ENCODE peak calls at places on chromosome 15, in ten cellular contexts. One of them, this sample, is unnamed.

GRCh38 chr15:23877502-23878412 is 190.7 kb upstream of the NDN start:
- DNase-seq in AG09309: no peak
- DNase-seq in mesothelial cell of epicardium: peak
- DNase-seq in RWPE1: peak
- DNase-seq in transverse colon: peak
- DNase-seq in HFFc6: no peak
- DNase-seq in keratinocyte: no peak
- DNase-seq in B cell: no peak
- DNase-seq in H1: no peak
- DNase-seq in fibroblast of the aortic adventitia: no peak
- DNase-seq in this sample: peak

GRCh38 chr15:40785814-40786213 is 16.0 kb downstream of the C15orf62 start:
- DNase-seq in AG09309: no peak
- DNase-seq in mesothelial cell of epicardium: no peak
- DNase-seq in RWPE1: no peak
- DNase-seq in transverse colon: no peak
- DNase-seq in HFFc6: no peak
- DNase-seq in keratinocyte: no peak
- DNase-seq in B cell: no peak
- DNase-seq in H1: no peak
- DNase-seq in fibroblast of the aortic adventitia: no peak
- DNase-seq in this sample: no peak

GRCh38 chr15:45637552-45638033 is 2.8 kb downstream of the SQOR start:
- DNase-seq in AG09309: peak
- DNase-seq in mesothelial cell of epicardium: no peak
- DNase-seq in RWPE1: peak
- DNase-seq in transverse colon: peak
- DNase-seq in HFFc6: peak
- DNase-seq in keratinocyte: no peak
- DNase-seq in B cell: peak
- DNase-seq in H1: no peak
- DNase-seq in fibroblast of the aortic adventitia: peak
- DNase-seq in this sample: no peak

GRCh38 chr15:58864602-58865419 is 68.7 kb downstream of the SLTM start:
- DNase-seq in AG09309: no peak
- DNase-seq in mesothelial cell of epicardium: no peak
- DNase-seq in RWPE1: no peak
- DNase-seq in transverse colon: no peak
- DNase-seq in HFFc6: no peak
- DNase-seq in keratinocyte: no peak
- DNase-seq in B cell: no peak
- DNase-seq in H1: peak
- DNase-seq in fibroblast of the aortic adventitia: peak
- DNase-seq in this sample: no peak

GRCh38 chr15:24954783-24955548 is at the start of the genes SNRPN and SNURF:
- DNase-seq in AG09309: peak
- DNase-seq in mesothelial cell of epicardium: peak
- DNase-seq in RWPE1: peak
- DNase-seq in transverse colon: peak
- DNase-seq in HFFc6: peak
- DNase-seq in keratinocyte: no peak
- DNase-seq in B cell: peak
- DNase-seq in H1: peak
- DNase-seq in fibroblast of the aortic adventitia: peak
- DNase-seq in this sample: no peak

GRCh38 chr15:43941555-43941954 is 114.8 kb downstream of the WDR76 start:
- DNase-seq in AG09309: no peak
- DNase-seq in mesothelial cell of epicardium: no peak
- DNase-seq in RWPE1: no peak
- DNase-seq in transverse colon: peak
- DNase-seq in HFFc6: no peak
- DNase-seq in keratinocyte: no peak
- DNase-seq in B cell: no peak
- DNase-seq in H1: no peak
- DNase-seq in fibroblast of the aortic adventitia: no peak
- DNase-seq in this sample: no peak

GRCh38 chr15:85571780-85572179 is 191.4 kb downstream of the AKAP13 start:
- DNase-seq in AG09309: no peak
- DNase-seq in mesothelial cell of epicardium: no peak
- DNase-seq in RWPE1: no peak
- DNase-seq in transverse colon: no peak
- DNase-seq in HFFc6: no peak
- DNase-seq in keratinocyte: no peak
- DNase-seq in B cell: no peak
- DNase-seq in H1: no peak
- DNase-seq in fibroblast of the aortic adventitia: no peak
- DNase-seq in this sample: no peak

GRCh38 chr15:81375461-81375860 is 1.4 kb upstream of the TMC3 start:
- DNase-seq in AG09309: no peak
- DNase-seq in mesothelial cell of epicardium: no peak
- DNase-seq in RWPE1: no peak
- DNase-seq in transverse colon: no peak
- DNase-seq in HFFc6: no peak
- DNase-seq in keratinocyte: no peak
- DNase-seq in B cell: no peak
- DNase-seq in H1: no peak
- DNase-seq in fibroblast of the aortic adventitia: peak
- DNase-seq in this sample: no peak

GRCh38 chr15:56538901-56539545 is 74.1 kb upstream of the MNS1 start:
- DNase-seq in AG09309: no peak
- DNase-seq in mesothelial cell of epicardium: no peak
- DNase-seq in RWPE1: no peak
- DNase-seq in transverse colon: no peak
- DNase-seq in HFFc6: no peak
- DNase-seq in keratinocyte: no peak
- DNase-seq in B cell: no peak
- DNase-seq in H1: no peak
- DNase-seq in fibroblast of the aortic adventitia: no peak
- DNase-seq in this sample: no peak

GRCh38 chr15:101646652-101647051 is 5.5 kb downstream of the TM2D3 start:
- DNase-seq in AG09309: no peak
- DNase-seq in mesothelial cell of epicardium: no peak
- DNase-seq in RWPE1: no peak
- DNase-seq in transverse colon: no peak
- DNase-seq in HFFc6: no peak
- DNase-seq in keratinocyte: no peak
- DNase-seq in B cell: no peak
- DNase-seq in H1: no peak
- DNase-seq in fibroblast of the aortic adventitia: peak
- DNase-seq in this sample: no peak

GRCh38 chr15:70892002-70892911 is at the start of the genes LRRC49 and THAP10:
- DNase-seq in AG09309: peak
- DNase-seq in mesothelial cell of epicardium: peak
- DNase-seq in RWPE1: peak
- DNase-seq in transverse colon: peak
- DNase-seq in HFFc6: peak
- DNase-seq in keratinocyte: peak
- DNase-seq in B cell: peak
- DNase-seq in H1: peak
- DNase-seq in fibroblast of the aortic adventitia: peak
- DNase-seq in this sample: peak

DNA sequence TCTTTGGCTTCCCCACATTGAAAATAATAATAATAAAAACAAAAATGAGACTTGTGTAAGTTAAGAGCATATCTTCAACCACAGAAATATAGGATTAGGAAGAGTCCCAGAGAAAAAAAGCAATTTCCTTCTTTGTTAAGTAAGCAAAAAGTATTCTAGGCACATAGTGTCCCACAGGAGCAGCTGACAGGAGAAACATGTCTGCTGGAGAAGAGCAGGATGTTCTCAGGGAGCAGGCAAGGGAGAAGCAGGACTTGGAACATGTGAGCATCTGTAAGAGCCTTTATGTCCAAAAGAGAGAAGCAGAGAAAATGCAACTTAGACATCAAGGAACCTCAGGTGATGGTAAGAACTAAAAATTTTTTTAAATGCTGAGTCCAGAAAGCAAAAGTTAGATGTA is 39.0 kb downstream of the TTC23 start:
- DNase-seq in AG09309: no peak
- DNase-seq in mesothelial cell of epicardium: no peak
- DNase-seq in RWPE1: no peak
- DNase-seq in transverse colon: no peak
- DNase-seq in HFFc6: no peak
- DNase-seq in keratinocyte: no peak
- DNase-seq in B cell: no peak
- DNase-seq in H1: no peak
- DNase-seq in fibroblast of the aortic adventitia: no peak
- DNase-seq in this sample: no peak
- TF ChIP-seq CTCF in AG09309: no peak
- TF ChIP-seq CTCF in mesothelial cell of epicardium: no peak
- TF ChIP-seq CTCF in RWPE1: no peak
- TF ChIP-seq CTCF in transverse colon: no peak
- TF ChIP-seq CTCF in HFFc6: no peak
- TF ChIP-seq CTCF in keratinocyte: no peak
- TF ChIP-seq CTCF in B cell: no peak
- TF ChIP-seq CTCF in H1: no peak
- TF ChIP-seq CTCF in fibroblast of the aortic adventitia: no peak
- TF ChIP-seq CTCF in this sample: no peak

DNA sequence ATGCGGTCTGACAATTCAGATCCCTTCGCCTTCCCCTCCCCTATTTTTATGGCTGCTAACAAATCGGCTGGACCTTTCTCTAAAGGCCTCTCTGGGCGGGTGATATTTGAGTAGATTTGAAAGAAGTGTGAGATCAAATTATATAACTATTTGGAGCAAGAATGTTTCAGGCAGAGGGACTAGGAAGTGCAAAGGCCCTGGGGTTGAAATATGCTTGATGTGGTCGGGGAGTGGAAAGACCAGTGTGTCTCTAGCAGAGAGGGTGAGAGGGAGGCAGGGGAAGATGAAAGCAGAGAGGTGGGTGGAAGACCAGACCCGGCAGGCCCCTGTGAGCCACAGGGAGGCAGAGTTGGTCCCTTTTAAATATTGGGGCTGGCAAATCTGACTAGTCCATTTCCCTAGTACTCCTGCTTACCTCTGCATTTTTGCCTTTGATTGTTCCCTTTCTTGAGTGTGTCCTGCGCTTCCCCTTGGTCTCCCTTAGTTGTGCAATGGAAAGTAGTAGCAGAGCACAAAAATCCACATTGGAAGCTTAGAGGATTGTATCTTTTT is 32.3 kb downstream of the SLCO3A1 start:
- DNase-seq in AG09309: no peak
- DNase-seq in mesothelial cell of epicardium: no peak
- DNase-seq in RWPE1: no peak
- DNase-seq in transverse colon: no peak
- DNase-seq in HFFc6: no peak
- DNase-seq in keratinocyte: no peak
- DNase-seq in B cell: no peak
- DNase-seq in H1: no peak
- DNase-seq in fibroblast of the aortic adventitia: no peak
- DNase-seq in this sample: no peak
- TF ChIP-seq CTCF in AG09309: no peak
- TF ChIP-seq CTCF in mesothelial cell of epicardium: no peak
- TF ChIP-seq CTCF in RWPE1: no peak
- TF ChIP-seq CTCF in transverse colon: no peak
- TF ChIP-seq CTCF in HFFc6: no peak
- TF ChIP-seq CTCF in keratinocyte: peak
- TF ChIP-seq CTCF in B cell: no peak
- TF ChIP-seq CTCF in H1: peak
- TF ChIP-seq CTCF in fibroblast of the aortic adventitia: no peak
- TF ChIP-seq CTCF in this sample: no peak

DNA sequence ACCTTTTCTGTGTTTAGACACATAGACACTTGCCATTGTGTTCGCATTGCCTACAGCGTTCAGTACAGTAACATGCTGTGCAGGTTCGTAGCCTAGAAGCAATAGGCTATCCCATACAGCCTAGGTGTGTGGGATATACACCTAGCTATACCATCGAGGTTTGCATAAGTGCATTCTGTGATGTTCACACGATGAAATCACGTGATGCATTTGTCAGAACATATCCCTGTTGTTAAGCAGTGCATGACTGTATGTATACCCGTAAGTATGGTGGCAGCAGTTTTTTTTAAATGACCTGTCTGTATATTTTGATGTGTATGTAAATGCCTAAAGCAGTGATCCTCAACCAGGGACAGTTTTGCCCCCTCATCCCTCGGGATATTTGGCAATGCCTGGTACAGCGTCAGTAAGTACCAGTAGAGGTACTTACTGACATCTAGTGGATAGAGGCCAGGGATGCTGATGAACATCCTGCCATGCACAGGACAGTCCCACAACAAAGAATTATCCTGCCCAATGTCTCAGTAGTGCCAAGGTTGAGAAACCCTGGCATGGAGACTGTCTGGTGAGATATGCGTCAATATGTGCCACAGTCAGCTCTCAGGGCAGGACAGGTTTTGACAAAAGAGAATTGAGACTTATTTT is 129.1 kb downstream of the HCN4 start:
- DNase-seq in AG09309: no peak
- DNase-seq in mesothelial cell of epicardium: no peak
- DNase-seq in RWPE1: no peak
- DNase-seq in transverse colon: no peak
- DNase-seq in HFFc6: no peak
- DNase-seq in keratinocyte: no peak
- DNase-seq in B cell: no peak
- DNase-seq in H1: no peak
- DNase-seq in fibroblast of the aortic adventitia: no peak
- DNase-seq in this sample: no peak
- TF ChIP-seq CTCF in AG09309: peak
- TF ChIP-seq CTCF in mesothelial cell of epicardium: no peak
- TF ChIP-seq CTCF in RWPE1: no peak
- TF ChIP-seq CTCF in transverse colon: no peak
- TF ChIP-seq CTCF in HFFc6: peak
- TF ChIP-seq CTCF in keratinocyte: peak
- TF ChIP-seq CTCF in B cell: no peak
- TF ChIP-seq CTCF in H1: peak
- TF ChIP-seq CTCF in fibroblast of the aortic adventitia: no peak
- TF ChIP-seq CTCF in this sample: peak

GRCh38 chr15:48304398-48304797 is 26.8 kb upstream of the DUT start:
- DNase-seq in AG09309: no peak
- DNase-seq in mesothelial cell of epicardium: no peak
- DNase-seq in RWPE1: no peak
- DNase-seq in transverse colon: no peak
- DNase-seq in HFFc6: no peak
- DNase-seq in keratinocyte: no peak
- DNase-seq in B cell: no peak
- DNase-seq in H1: no peak
- DNase-seq in fibroblast of the aortic adventitia: no peak
- DNase-seq in this sample: no peak
- TF ChIP-seq CTCF in AG09309: no peak
- TF ChIP-seq CTCF in mesothelial cell of epicardium: no peak
- TF ChIP-seq CTCF in RWPE1: no peak
- TF ChIP-seq CTCF in transverse colon: no peak
- TF ChIP-seq CTCF in HFFc6: no peak
- TF ChIP-seq CTCF in keratinocyte: no peak
- TF ChIP-seq CTCF in B cell: no peak
- TF ChIP-seq CTCF in H1: no peak
- TF ChIP-seq CTCF in fibroblast of the aortic adventitia: no peak
- TF ChIP-seq CTCF in this sample: no peak

GRCh38 chr15:89299896-89300295 is 34.7 kb downstream of the POLG start:
- DNase-seq in AG09309: peak
- DNase-seq in mesothelial cell of epicardium: no peak
- DNase-seq in RWPE1: no peak
- DNase-seq in transverse colon: no peak
- DNase-seq in HFFc6: peak
- DNase-seq in keratinocyte: no peak
- DNase-seq in B cell: no peak
- DNase-seq in H1: no peak
- DNase-seq in fibroblast of the aortic adventitia: peak
- DNase-seq in this sample: no peak
- TF ChIP-seq CTCF in AG09309: peak
- TF ChIP-seq CTCF in mesothelial cell of epicardium: no peak
- TF ChIP-seq CTCF in RWPE1: no peak
- TF ChIP-seq CTCF in transverse colon: peak
- TF ChIP-seq CTCF in HFFc6: peak
- TF ChIP-seq CTCF in keratinocyte: no peak
- TF ChIP-seq CTCF in B cell: no peak
- TF ChIP-seq CTCF in H1: no peak
- TF ChIP-seq CTCF in fibroblast of the aortic adventitia: peak
- TF ChIP-seq CTCF in this sample: peak